ENCODE peak calls at places on chromosome X, in six cellular contexts. C is IMR-90, J is mesenchymal stem cell, L is trophoblast cell, K is neuronal stem cell, Z is H1. I is an unnamed sample.
A peak's percentile ranks its signal among the peaks of the same experiment; 100 is the strongest.

GRCh38 chrX:16903274-16904019 is 33.3 kb upstream of the RBBP7 start:
- DNase-seq in C (no peak), J (no peak), L (no peak), K (no peak), Z (no peak), I (no peak)

GRCh38 chrX:153669174-153669890 is 4.3 kb downstream of the PNCK start:
- DNase-seq in C (no peak), J (no peak), L (no peak), K (no peak), Z (no peak), I (peak; percentile 61)

GRCh38 chrX:133884430-133885394 is 100.7 kb downstream of the GPC3 start:
- DNase-seq in C (no peak), J (no peak), L (no peak), K (no peak), Z (no peak), I (no peak)

GRCh38 chrX:40402771-40403533 is 177.8 kb upstream of the ATP6AP2 start:
- DNase-seq in C (peak; percentile 46), J (peak; percentile 52), L (peak; percentile 29), K (no peak), Z (no peak), I (no peak)

GRCh38 chrX:15864629-15865028 is 10.0 kb upstream of the AP1S2 start:
- DNase-seq in C (peak; percentile 60), J (no peak), L (no peak), K (no peak), Z (no peak), I (no peak)

GRCh38 chrX:47244676-47245075 is 11.9 kb downstream of the USP11 start:
- DNase-seq in C (no peak), J (no peak), L (no peak), K (no peak), Z (no peak), I (no peak)

GRCh38 chrX:80808160-80808735 is 1.4 kb downstream of the BRWD3 start:
- DNase-seq in C (peak; percentile 67), J (peak; percentile 80), L (peak; percentile 62), K (peak; percentile 51), Z (no peak), I (peak; percentile 54)

GRCh38 chrX:98379134-98379533 is 1495.4 kb downstream of the RPA4 start:
- DNase-seq in C (no peak), J (no peak), L (no peak), K (no peak), Z (no peak), I (peak; percentile 31)

GRCh38 chrX:149472620-149473019 is 32.5 kb downstream of the IDS start:
- DNase-seq in C (no peak), J (peak; percentile 28), L (no peak), K (no peak), Z (no peak), I (no peak)

DNA sequence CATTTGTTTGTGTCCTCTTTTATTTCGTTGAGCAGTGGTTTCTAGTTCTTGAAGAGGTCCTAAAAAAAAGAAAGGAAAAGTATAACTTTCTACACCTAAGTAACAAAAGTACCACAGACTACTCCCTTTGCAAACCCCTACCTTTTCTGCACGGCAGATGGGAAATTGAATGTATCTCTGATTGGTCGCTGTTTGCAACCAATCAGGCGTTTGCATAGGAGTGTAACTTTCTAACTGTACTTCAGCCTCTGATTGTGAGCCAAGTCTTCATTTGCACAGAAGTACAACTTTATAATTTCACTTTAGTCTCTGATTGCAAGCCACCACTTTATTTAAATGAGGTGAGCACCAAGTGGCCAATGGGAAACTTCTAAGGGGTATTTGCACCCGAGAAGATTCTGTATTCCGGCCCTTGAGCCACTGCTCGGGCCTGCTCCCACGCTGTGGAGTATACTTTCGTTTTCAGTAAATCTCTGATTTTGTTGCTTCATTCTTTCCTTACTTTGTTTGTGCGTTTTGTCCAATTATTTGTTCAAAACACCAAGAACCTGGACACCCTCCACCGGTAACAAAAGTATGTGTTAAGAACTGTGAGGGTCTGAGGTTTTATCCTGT is 40.3 kb upstream of the FHL1 start:
- DNase-seq in C (no peak), J (no peak), L (no peak), K (no peak), Z (no peak), I (no peak)
- H4K91ac ChIP-seq in C (no peak overlapping the region), J (no peak overlapping the region), L (no peak overlapping the region), K (no peak overlapping the region), Z (no peak overlapping the region), I (no peak overlapping the region)

GRCh38 chrX:53605004-53605403 is 81.5 kb downstream of the HUWE1 start:
- DNase-seq in C (peak; percentile 1), J (no peak), L (no peak), K (no peak), Z (no peak), I (no peak)
- H4K91ac ChIP-seq in C (no peak overlapping the region), J (no peak overlapping the region), L (no peak overlapping the region), K (no peak overlapping the region), Z (no peak overlapping the region), I (no peak overlapping the region)

DNA sequence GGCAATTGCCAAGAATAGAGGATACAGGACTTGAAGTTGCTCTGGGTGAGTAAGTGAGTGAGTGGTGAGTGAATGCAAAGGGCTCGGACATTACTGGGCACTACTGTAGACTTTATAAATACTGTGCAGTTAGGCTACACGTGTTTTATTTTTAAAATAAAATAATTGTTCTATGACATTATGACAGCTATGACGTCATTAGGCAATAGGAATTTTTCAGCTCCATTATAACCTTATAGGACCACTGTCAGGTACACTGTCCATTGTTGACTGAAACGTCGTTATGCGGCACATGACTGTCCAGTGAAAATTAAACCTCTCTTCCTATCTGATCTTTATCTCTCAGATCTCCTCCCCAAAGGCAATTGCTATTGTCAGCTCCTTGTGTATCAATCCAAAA is 5.1 kb upstream of the TASL start:
- DNase-seq in C (no peak), J (no peak), L (no peak), K (no peak), Z (no peak), I (no peak)
- H4K91ac ChIP-seq in C (no peak overlapping the region), J (no peak overlapping the region), L (no peak overlapping the region), K (no peak overlapping the region), Z (no peak overlapping the region), I (no peak overlapping the region)

GRCh38 chrX:3428762-3429161 is 82.3 kb upstream of the MXRA5 start:
- DNase-seq in C (no peak), J (no peak), L (no peak), K (no peak), Z (no peak), I (no peak)

GRCh38 chrX:3425031-3425430 is 78.6 kb upstream of the MXRA5 start:
- DNase-seq in C (no peak), J (no peak), L (no peak), K (no peak), Z (no peak), I (no peak)

DNA sequence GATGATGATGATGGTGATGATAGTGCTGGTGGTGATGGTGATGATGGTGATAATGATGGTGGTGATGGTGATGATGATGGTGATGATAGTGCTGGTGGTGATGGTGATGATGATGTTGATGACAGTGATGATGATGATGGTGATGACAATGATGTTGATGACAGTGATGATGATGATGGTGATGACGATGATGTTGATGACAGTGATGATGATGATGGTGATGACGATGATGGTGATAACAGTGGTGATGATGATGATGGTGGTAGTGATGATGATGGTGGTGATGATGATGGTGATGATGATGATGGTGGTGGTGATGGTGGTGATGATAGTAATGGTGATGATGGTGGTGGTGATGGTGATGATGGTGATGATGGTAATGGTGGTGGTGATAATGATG is 80.1 kb upstream of the MXRA5 start:
- DNase-seq in C (no peak), J (no peak), L (no peak), K (no peak), Z (no peak), I (no peak)
- H4K91ac ChIP-seq in C (no peak overlapping the region), J (no peak overlapping the region), L (no peak overlapping the region), K (no peak overlapping the region), Z (no peak overlapping the region), I (no peak overlapping the region)

GRCh38 chrX:31832263-31832662 is 760.4 kb upstream of the FTHL17 start:
- DNase-seq in C (no peak), J (no peak), L (no peak), K (no peak), Z (no peak), I (no peak)
- H4K91ac ChIP-seq in C (no peak overlapping the region), J (no peak overlapping the region), L (no peak overlapping the region), K (no peak overlapping the region), Z (no peak overlapping the region), I (no peak overlapping the region)

GRCh38 chrX:84160736-84161135 is 27.3 kb downstream of the RPS6KA6 start:
- DNase-seq in C (no peak), J (no peak), L (peak; percentile 66), K (no peak), Z (no peak), I (no peak)
- H4K91ac ChIP-seq in C (no peak overlapping the region), J (no peak overlapping the region), L (no peak overlapping the region), K (no peak overlapping the region), Z (no peak overlapping the region), I (no peak overlapping the region)

GRCh38 chrX:49029876-49030275 is 13.3 kb downstream of the TFE3 start:
- DNase-seq in C (no peak), J (no peak), L (peak; percentile 7), K (no peak), Z (no peak), I (peak; percentile 88)
- H4K91ac ChIP-seq in C (no peak overlapping the region), J (no peak overlapping the region), L (no peak overlapping the region), K (no peak overlapping the region), Z (no peak overlapping the region), I (no peak overlapping the region)

DNA sequence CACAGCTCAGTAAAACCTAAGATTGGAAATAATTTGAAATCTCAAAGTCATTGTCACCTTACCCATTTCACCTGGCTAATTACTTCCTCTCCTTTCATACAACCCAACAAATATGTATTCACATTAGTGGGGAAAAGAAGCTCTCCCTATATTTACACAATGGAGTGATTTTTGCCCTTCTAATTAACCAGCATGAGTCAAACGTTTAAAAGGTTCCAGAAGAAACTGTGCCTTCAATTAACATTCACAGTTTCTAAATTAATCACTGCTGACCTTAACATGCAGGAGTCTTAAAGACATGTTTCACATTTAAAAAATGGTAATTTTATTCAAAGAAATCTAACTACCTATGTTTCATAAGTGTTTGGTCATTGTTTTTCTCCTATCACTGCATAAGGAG is 254.6 kb downstream of the CBLL2 start:
- DNase-seq in C (no peak), J (no peak), L (no peak), K (no peak), Z (no peak), I (no peak)
- H4K91ac ChIP-seq in C (no peak overlapping the region), J (no peak overlapping the region), L (no peak overlapping the region), K (no peak overlapping the region), Z (no peak overlapping the region), I (no peak overlapping the region)

I was measured in H9.